ENCODE peak calls at places on chromosome 4, in five cellular contexts. Q is OCI-LY7, E is astrocyte, A is cardiac muscle cell, I is pancreas. V is an unnamed sample.

GRCh38 chr4:17814140-17814539 is 3.4 kb downstream of the NCAPG start:
- DNase-seq in I (no peak), A (no peak), Q (no peak), E (peak; percentile 65), V (no peak)

GRCh38 chr4:85823295-85823694 is 348.3 kb downstream of the ARHGAP24 start:
- DNase-seq in A (no peak), I (no peak), E (no peak), Q (no peak), V (no peak)

GRCh38 chr4:71609651-71610050 is 174.2 kb downstream of the GC start:
- DNase-seq in I (no peak), E (no peak), A (no peak), Q (no peak), V (no peak)

GRCh38 chr4:104589264-104589868 is 94.7 kb upstream of the CXXC4 start:
- DNase-seq in E (no peak), A (no peak), I (no peak), Q (no peak), V (no peak)

GRCh38 chr4:2829321-2829932 is 14.2 kb upstream of the ADD1 start:
- DNase-seq in E (no peak), I (no peak), A (no peak), Q (no peak), V (no peak)

GRCh38 chr4:144597171-144597570 is 48.8 kb upstream of the HHIP start:
- DNase-seq in E (no peak), I (no peak), A (no peak), Q (no peak), V (no peak)

GRCh38 chr4:147913137-147913536 is 181.2 kb downstream of the ARHGAP10 start:
- DNase-seq in E (no peak), A (no peak), I (no peak), Q (no peak), V (no peak)

GRCh38 chr4:85398276-85398675 is 76.7 kb upstream of the ARHGAP24 start:
- DNase-seq in Q (no peak), I (no peak), A (peak; percentile 8), E (peak; percentile 55), V (no peak)

GRCh38 chr4:120682981-120683380 is 239.5 kb downstream of the PRDM5 start:
- DNase-seq in E (peak; percentile 36), A (no peak), Q (no peak), I (no peak), V (no peak)

GRCh38 chr4:173181769-173182374 is 13.3 kb downstream of the GALNT7 start:
- DNase-seq in I (no peak), A (no peak), Q (no peak), E (peak; percentile 91), V (no peak)

GRCh38 chr4:76634239-76634638 is 199.2 kb downstream of the SHROOM3 start:
- DNase-seq in E (peak; percentile 77), A (no peak), I (no peak), Q (no peak), V (no peak)

GRCh38 chr4:148166132-148166531 is 276.1 kb downstream of the NR3C2 start:
- DNase-seq in A (no peak), I (no peak), Q (no peak), E (no peak), V (no peak)

GRCh38 chr4:1383728-1384591 is 22.3 kb downstream of the NKX1-1 start:
- DNase-seq in E (no peak), I (no peak), Q (no peak), A (no peak), V (no peak)

GRCh38 chr4:161869511-161869910 is 294.3 kb downstream of the FSTL5 start:
- DNase-seq in A (no peak), I (no peak), E (no peak), Q (no peak), V (no peak)

GRCh38 chr4:2832309-2832980 is 11.2 kb upstream of the ADD1 start:
- DNase-seq in Q (peak; percentile 60), A (no peak), I (no peak), E (no peak), V (no peak)

GRCh38 chr4:8939887-8940742 is 68.5 kb upstream of the HMX1 start:
- DNase-seq in I (no peak), Q (no peak), E (no peak), A (no peak), V (no peak)

GRCh38 chr4:157664726-157665125 is 444.2 kb downstream of the GRIA2 start:
- DNase-seq in Q (no peak), E (peak; percentile 71), A (no peak), I (no peak), V (no peak)

GRCh38 chr4:40281099-40281498 is 54.0 kb upstream of the CHRNA9 start:
- DNase-seq in A (no peak), I (no peak), E (no peak), Q (no peak), V (no peak)

GRCh38 chr4:77015390-77015789 is 60.4 kb downstream of the CCNI start:
- DNase-seq in Q (no peak), A (no peak), E (peak; percentile 85), I (no peak), V (no peak)

GRCh38 chr4:61805237-61805636 is 605.1 kb downstream of the ADGRL3 start:
- DNase-seq in Q (no peak), I (no peak), A (no peak), E (no peak), V (no peak)

GRCh38 chr4:153988446-153988845 is 199.6 kb upstream of the SFRP2 start:
- DNase-seq in I (no peak), E (peak; percentile 61), Q (no peak), A (no peak), V (no peak)

GRCh38 chr4:153766758-153767157 is 6.9 kb upstream of the RNF175 start:
- DNase-seq in A (no peak), E (no peak), I (no peak), Q (no peak), V (no peak)

GRCh38 chr4:2977116-2978097 is 14.0 kb downstream of the GRK4 start:
- DNase-seq in I (no peak), E (peak; percentile 72), A (peak; percentile 69), Q (no peak), V (no peak)

GRCh38 chr4:98623126-98623802 is 35.1 kb downstream of the TSPAN5 start:
- DNase-seq in Q (no peak), E (no peak), I (no peak), A (no peak), V (no peak)

GRCh38 chr4:98619197-98619596 is 39.2 kb downstream of the TSPAN5 start:
- DNase-seq in E (no peak), Q (no peak), A (no peak), I (no peak), V (no peak)

GRCh38 chr4:98617358-98618047 is 40.9 kb downstream of the TSPAN5 start:
- DNase-seq in E (no peak), A (no peak), Q (no peak), I (no peak), V (no peak)

GRCh38 chr4:98618670-98619069 is 39.7 kb downstream of the TSPAN5 start:
- DNase-seq in E (no peak), A (no peak), Q (no peak), I (no peak), V (no peak)

GRCh38 chr4:98620087-98620784 is 38.2 kb downstream of the TSPAN5 start:
- DNase-seq in I (no peak), Q (no peak), A (no peak), E (no peak), V (no peak)
- H3K4me1 ChIP-seq in I (no peaks in the 10 kb centered on the region), Q (no peaks in the 10 kb centered on the region), A (peaks cover 10% of the 10 kb centered on the region), E (peaks cover 38% of the 10 kb centered on the region), V (no peaks in the 10 kb centered on the region)

GRCh38 chr4:39048291-39048690 is 13.7 kb upstream of the KLHL5 start:
- DNase-seq in Q (peak; percentile 37), A (no peak), I (no peak), E (no peak), V (no peak)

GRCh38 chr4:39053983-39054382 is 8.0 kb upstream of the KLHL5 start:
- DNase-seq in I (no peak), Q (no peak), E (no peak), A (no peak), V (no peak)

GRCh38 chr4:39051454-39051853 is 10.6 kb upstream of the KLHL5 start:
- DNase-seq in I (no peak), E (no peak), A (no peak), Q (no peak), V (no peak)

GRCh38 chr4:39047691-39048090 is 14.3 kb upstream of the KLHL5 start:
- DNase-seq in I (no peak), E (no peak), Q (no peak), A (no peak), V (no peak)

GRCh38 chr4:39050590-39050989 is 11.4 kb upstream of the KLHL5 start:
- DNase-seq in I (no peak), E (no peak), Q (no peak), A (no peak), V (no peak)
- H3K4me1 ChIP-seq in I (peaks cover 11% of the 10 kb centered on the region), E (no peaks in the 10 kb centered on the region), Q (peaks cover 38% of the 10 kb centered on the region), A (peaks cover 12% of the 10 kb centered on the region), V (peaks cover 24% of the 10 kb centered on the region)

DNA sequence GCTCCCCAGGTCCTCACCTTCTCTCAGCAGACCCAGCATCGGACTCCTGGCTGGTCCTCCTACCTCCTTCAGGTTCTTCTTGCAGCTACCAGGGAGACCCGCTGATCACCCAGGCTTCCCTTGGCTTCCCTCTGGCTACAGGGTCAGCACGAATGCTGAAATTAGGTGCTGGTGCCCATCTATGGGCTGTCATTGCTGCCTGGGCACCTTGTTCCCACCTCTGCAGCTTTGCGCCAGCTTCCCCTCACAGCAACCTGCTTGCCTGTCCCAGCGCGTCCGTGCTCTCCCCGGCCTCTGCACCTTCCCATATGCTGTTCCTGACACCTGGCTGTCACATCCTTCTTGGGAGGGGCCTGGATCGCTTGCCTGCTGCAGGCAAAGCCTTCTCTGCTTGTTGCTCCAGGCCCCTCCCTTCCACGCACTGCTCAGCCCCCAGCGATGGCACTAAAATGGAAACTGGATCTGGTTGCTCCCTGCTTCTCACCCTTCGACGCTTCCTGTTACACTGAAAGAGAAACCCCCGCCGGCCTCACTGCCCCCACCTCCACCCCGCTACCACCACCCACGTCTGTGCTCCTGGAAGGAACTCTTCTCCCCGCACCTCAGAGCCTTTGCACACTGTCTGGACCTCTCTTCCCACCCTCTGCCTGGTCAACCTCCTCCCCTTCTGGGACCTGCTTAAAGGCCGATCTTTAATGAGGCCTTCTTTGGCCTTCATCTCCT is 22.2 kb downstream of the C4orf50 start:
- DNase-seq in Q (no peak), A (no peak), I (no peak), E (no peak), V (no peak)
- H3K4me1 ChIP-seq in Q (peaks cover 7% of the 10 kb centered on the region), A (no peaks in the 10 kb centered on the region), I (no peaks in the 10 kb centered on the region), E (no peaks in the 10 kb centered on the region), V (no peaks in the 10 kb centered on the region)

GRCh38 chr4:151202851-151203455 is 74.0 kb upstream of the PRSS48 start:
- DNase-seq in I (no peak), E (peak; percentile 53), Q (no peak), A (peak; percentile 28), V (no peak)

GRCh38 chr4:151205722-151206121 is 71.2 kb upstream of the PRSS48 start:
- DNase-seq in A (no peak), I (no peak), Q (no peak), E (no peak), V (no peak)

GRCh38 chr4:151204925-151205524 is 71.9 kb upstream of the PRSS48 start:
- DNase-seq in Q (no peak), E (no peak), I (no peak), A (no peak), V (no peak)

GRCh38 chr4:151199496-151200190 is 77.3 kb upstream of the PRSS48 start:
- DNase-seq in I (no peak), Q (no peak), E (no peak), A (no peak), V (no peak)

DNA sequence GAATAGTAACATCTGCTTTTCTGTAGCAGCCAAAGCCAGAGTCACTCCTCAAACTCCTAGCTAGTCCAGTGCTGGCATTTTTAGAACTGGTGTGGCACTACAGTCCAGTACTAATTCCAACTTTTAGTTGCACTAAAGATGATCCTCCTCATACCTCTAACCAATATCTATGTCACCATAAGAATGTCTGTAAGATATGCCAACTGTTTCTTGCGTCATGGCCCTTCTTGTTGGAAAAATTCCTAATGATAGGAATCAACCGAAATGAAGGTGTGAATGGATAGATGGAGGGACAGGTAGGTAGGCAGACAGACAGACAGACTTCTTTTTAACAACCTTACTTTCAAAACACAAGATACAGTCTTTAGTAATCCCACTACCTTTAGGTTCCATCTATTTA is 74.6 kb upstream of the PRSS48 start:
- DNase-seq in I (no peak), Q (no peak), A (no peak), E (no peak), V (no peak)
- H3K4me1 ChIP-seq in I (peaks cover 9% of the 10 kb centered on the region), Q (no peaks in the 10 kb centered on the region), A (peaks cover 40% of the 10 kb centered on the region), E (peaks cover 10% of the 10 kb centered on the region), V (no peaks in the 10 kb centered on the region)